ENCODE peak calls at places on chromosomes 3 and 15, in nine cellular contexts. One of them, this sample, is unnamed.

GRCh38 chr15:78058401-78058935 is 19.0 kb downstream of the TBC1D2B start:
- DNase-seq in nephron progenitor cell: no peak
- DNase-seq in bronchial epithelial cell: no peak
- DNase-seq in psoas muscle: no peak
- DNase-seq in activated B cell treated with CpG ODN at 0.5 μM for 24 hours: no peak
- DNase-seq in fibroblast of the aortic adventitia: no peak
- DNase-seq in K562: no peak
- DNase-seq in astrocyte of the spinal cord: no peak
- DNase-seq in IMR-90: no peak
- DNase-seq in this sample: no peak

GRCh38 chr15:29535952-29536351 is 266.3 kb upstream of the NSMCE3 start:
- DNase-seq in nephron progenitor cell: no peak
- DNase-seq in bronchial epithelial cell: no peak
- DNase-seq in psoas muscle: no peak
- DNase-seq in activated B cell treated with CpG ODN at 0.5 μM for 24 hours: no peak
- DNase-seq in fibroblast of the aortic adventitia: no peak
- DNase-seq in K562: no peak
- DNase-seq in astrocyte of the spinal cord: no peak
- DNase-seq in IMR-90: no peak
- DNase-seq in this sample: no peak

GRCh38 chr3:13275376-13276005 is 144.6 kb downstream of the NUP210 start:
- DNase-seq in nephron progenitor cell: no peak
- DNase-seq in bronchial epithelial cell: no peak
- DNase-seq in psoas muscle: no peak
- DNase-seq in activated B cell treated with CpG ODN at 0.5 μM for 24 hours: no peak
- DNase-seq in fibroblast of the aortic adventitia: no peak
- DNase-seq in K562: no peak
- DNase-seq in astrocyte of the spinal cord: no peak
- DNase-seq in IMR-90: no peak
- DNase-seq in this sample: no peak

GRCh38 chr3:32392530-32393302 is 1.1 kb downstream of the CMTM7 start:
- DNase-seq in nephron progenitor cell: no peak
- DNase-seq in bronchial epithelial cell: peak; percentile 47
- DNase-seq in psoas muscle: peak; percentile 49
- DNase-seq in activated B cell treated with CpG ODN at 0.5 μM for 24 hours: no peak
- DNase-seq in fibroblast of the aortic adventitia: peak; percentile 73
- DNase-seq in K562: no peak
- DNase-seq in astrocyte of the spinal cord: peak; percentile 67
- DNase-seq in IMR-90: peak; percentile 77
- DNase-seq in this sample: no peak

GRCh38 chr15:43382310-43382709 is 11.4 kb downstream of the TUBGCP4 start:
- DNase-seq in nephron progenitor cell: no peak
- DNase-seq in bronchial epithelial cell: no peak
- DNase-seq in psoas muscle: no peak
- DNase-seq in activated B cell treated with CpG ODN at 0.5 μM for 24 hours: no peak
- DNase-seq in fibroblast of the aortic adventitia: no peak
- DNase-seq in K562: no peak
- DNase-seq in astrocyte of the spinal cord: no peak
- DNase-seq in IMR-90: no peak
- DNase-seq in this sample: no peak

GRCh38 chr15:36527512-36528162 is 51.8 kb upstream of the CDIN1 start:
- DNase-seq in nephron progenitor cell: peak; percentile 33
- DNase-seq in bronchial epithelial cell: no peak
- DNase-seq in psoas muscle: no peak
- DNase-seq in activated B cell treated with CpG ODN at 0.5 μM for 24 hours: no peak
- DNase-seq in fibroblast of the aortic adventitia: peak; percentile 1
- DNase-seq in K562: no peak
- DNase-seq in astrocyte of the spinal cord: no peak
- DNase-seq in IMR-90: no peak
- DNase-seq in this sample: no peak

GRCh38 chr3:182909318-182910040 is 70.9 kb downstream of the DCUN1D1 start:
- DNase-seq in nephron progenitor cell: no peak
- DNase-seq in bronchial epithelial cell: peak; percentile 32
- DNase-seq in psoas muscle: no peak
- DNase-seq in activated B cell treated with CpG ODN at 0.5 μM for 24 hours: no peak
- DNase-seq in fibroblast of the aortic adventitia: peak; percentile 41
- DNase-seq in K562: peak; percentile 33
- DNase-seq in astrocyte of the spinal cord: peak; percentile 29
- DNase-seq in IMR-90: no peak
- DNase-seq in this sample: no peak

GRCh38 chr15:62896969-62897486 is 145.5 kb upstream of the TPM1 start:
- DNase-seq in nephron progenitor cell: no peak
- DNase-seq in bronchial epithelial cell: peak; percentile 97
- DNase-seq in psoas muscle: peak; percentile 91
- DNase-seq in activated B cell treated with CpG ODN at 0.5 μM for 24 hours: no peak
- DNase-seq in fibroblast of the aortic adventitia: peak; percentile 99
- DNase-seq in K562: peak; percentile 64
- DNase-seq in astrocyte of the spinal cord: peak; percentile 100
- DNase-seq in IMR-90: peak; percentile 99
- DNase-seq in this sample: peak; percentile 69

GRCh38 chr3:17605032-17605431 is 137.4 kb downstream of the TBC1D5 start:
- DNase-seq in nephron progenitor cell: no peak
- DNase-seq in bronchial epithelial cell: peak; percentile 94
- DNase-seq in psoas muscle: no peak
- DNase-seq in activated B cell treated with CpG ODN at 0.5 μM for 24 hours: no peak
- DNase-seq in fibroblast of the aortic adventitia: peak; percentile 70
- DNase-seq in K562: no peak
- DNase-seq in astrocyte of the spinal cord: peak; percentile 85
- DNase-seq in IMR-90: peak; percentile 90
- DNase-seq in this sample: no peak

GRCh38 chr15:61364871-61365270 is 135.8 kb upstream of the RORA start:
- DNase-seq in nephron progenitor cell: peak; percentile 46
- DNase-seq in bronchial epithelial cell: no peak
- DNase-seq in psoas muscle: no peak
- DNase-seq in activated B cell treated with CpG ODN at 0.5 μM for 24 hours: no peak
- DNase-seq in fibroblast of the aortic adventitia: no peak
- DNase-seq in K562: no peak
- DNase-seq in astrocyte of the spinal cord: no peak
- DNase-seq in IMR-90: no peak
- DNase-seq in this sample: peak; percentile 43

GRCh38 chr15:52255008-52255407 is 40.6 kb downstream of the MYO5C start:
- DNase-seq in nephron progenitor cell: no peak
- DNase-seq in bronchial epithelial cell: peak; percentile 81
- DNase-seq in psoas muscle: no peak
- DNase-seq in activated B cell treated with CpG ODN at 0.5 μM for 24 hours: no peak
- DNase-seq in fibroblast of the aortic adventitia: peak; percentile 71
- DNase-seq in K562: no peak
- DNase-seq in astrocyte of the spinal cord: peak; percentile 65
- DNase-seq in IMR-90: peak; percentile 66
- DNase-seq in this sample: no peak

GRCh38 chr3:8095724-8096123 is 405.9 kb upstream of the LMCD1 start:
- DNase-seq in nephron progenitor cell: peak; percentile 20
- DNase-seq in bronchial epithelial cell: peak; percentile 7
- DNase-seq in psoas muscle: no peak
- DNase-seq in activated B cell treated with CpG ODN at 0.5 μM for 24 hours: no peak
- DNase-seq in fibroblast of the aortic adventitia: no peak
- DNase-seq in K562: no peak
- DNase-seq in astrocyte of the spinal cord: no peak
- DNase-seq in IMR-90: no peak
- DNase-seq in this sample: no peak

GRCh38 chr15:101309436-101310162 is 14.6 kb upstream of the SNRPA1 start:
- DNase-seq in nephron progenitor cell: no peak
- DNase-seq in bronchial epithelial cell: no peak
- DNase-seq in psoas muscle: no peak
- DNase-seq in activated B cell treated with CpG ODN at 0.5 μM for 24 hours: peak; percentile 9
- DNase-seq in fibroblast of the aortic adventitia: no peak
- DNase-seq in K562: no peak
- DNase-seq in astrocyte of the spinal cord: no peak
- DNase-seq in IMR-90: no peak
- DNase-seq in this sample: no peak

GRCh38 chr15:101308604-101309435 is 13.8 kb upstream of the SNRPA1 start:
- DNase-seq in nephron progenitor cell: no peak
- DNase-seq in bronchial epithelial cell: no peak
- DNase-seq in psoas muscle: no peak
- DNase-seq in activated B cell treated with CpG ODN at 0.5 μM for 24 hours: peak; percentile 3
- DNase-seq in fibroblast of the aortic adventitia: no peak
- DNase-seq in K562: no peak
- DNase-seq in astrocyte of the spinal cord: no peak
- DNase-seq in IMR-90: no peak
- DNase-seq in this sample: no peak

GRCh38 chr15:101310163-101310480 is 15.1 kb upstream of the SNRPA1 start:
- DNase-seq in nephron progenitor cell: no peak
- DNase-seq in bronchial epithelial cell: no peak
- DNase-seq in psoas muscle: no peak
- DNase-seq in activated B cell treated with CpG ODN at 0.5 μM for 24 hours: no peak
- DNase-seq in fibroblast of the aortic adventitia: no peak
- DNase-seq in K562: no peak
- DNase-seq in astrocyte of the spinal cord: no peak
- DNase-seq in IMR-90: no peak
- DNase-seq in this sample: no peak

GRCh38 chr15:101307897-101308603 is 13.0 kb upstream of the SNRPA1 start:
- DNase-seq in nephron progenitor cell: no peak
- DNase-seq in bronchial epithelial cell: no peak
- DNase-seq in psoas muscle: no peak
- DNase-seq in activated B cell treated with CpG ODN at 0.5 μM for 24 hours: peak; percentile 12
- DNase-seq in fibroblast of the aortic adventitia: no peak
- DNase-seq in K562: no peak
- DNase-seq in astrocyte of the spinal cord: no peak
- DNase-seq in IMR-90: no peak
- DNase-seq in this sample: no peak

GRCh38 chr15:101310508-101310907 is 15.5 kb upstream of the SNRPA1 start:
- DNase-seq in nephron progenitor cell: no peak
- DNase-seq in bronchial epithelial cell: no peak
- DNase-seq in psoas muscle: no peak
- DNase-seq in activated B cell treated with CpG ODN at 0.5 μM for 24 hours: peak; percentile 10
- DNase-seq in fibroblast of the aortic adventitia: no peak
- DNase-seq in K562: no peak
- DNase-seq in astrocyte of the spinal cord: no peak
- DNase-seq in IMR-90: no peak
- DNase-seq in this sample: no peak
- TF ChIP-seq CTCF in nephron progenitor cell: no peak
- TF ChIP-seq CTCF in bronchial epithelial cell: no peak
- TF ChIP-seq CTCF in psoas muscle: no peak
- TF ChIP-seq CTCF in activated B cell treated with CpG ODN at 0.5 μM for 24 hours: no peak
- TF ChIP-seq CTCF in fibroblast of the aortic adventitia: no peak
- TF ChIP-seq CTCF in K562: no peak
- TF ChIP-seq CTCF in astrocyte of the spinal cord: no peak
- TF ChIP-seq CTCF in IMR-90: no peak
- TF ChIP-seq CTCF in this sample: no peak

GRCh38 chr15:66481107-66481856 is 16.3 kb downstream of the SNAPC5 start:
- DNase-seq in nephron progenitor cell: no peak
- DNase-seq in bronchial epithelial cell: peak; percentile 90
- DNase-seq in psoas muscle: no peak
- DNase-seq in activated B cell treated with CpG ODN at 0.5 μM for 24 hours: no peak
- DNase-seq in fibroblast of the aortic adventitia: no peak
- DNase-seq in K562: peak; percentile 82
- DNase-seq in astrocyte of the spinal cord: peak; percentile 27
- DNase-seq in IMR-90: peak; percentile 38
- DNase-seq in this sample: no peak
- TF ChIP-seq CTCF in nephron progenitor cell: no peak
- TF ChIP-seq CTCF in bronchial epithelial cell: no peak
- TF ChIP-seq CTCF in psoas muscle: no peak
- TF ChIP-seq CTCF in activated B cell treated with CpG ODN at 0.5 μM for 24 hours: no peak
- TF ChIP-seq CTCF in fibroblast of the aortic adventitia: no peak
- TF ChIP-seq CTCF in K562: peak; percentile 43
- TF ChIP-seq CTCF in astrocyte of the spinal cord: peak; percentile 4
- TF ChIP-seq CTCF in IMR-90: no peak
- TF ChIP-seq CTCF in this sample: no peak

GRCh38 chr15:77012117-77012712 is 17.3 kb downstream of the PSTPIP1 start:
- DNase-seq in nephron progenitor cell: no peak
- DNase-seq in bronchial epithelial cell: no peak
- DNase-seq in psoas muscle: no peak
- DNase-seq in activated B cell treated with CpG ODN at 0.5 μM for 24 hours: no peak
- DNase-seq in fibroblast of the aortic adventitia: no peak
- DNase-seq in K562: no peak
- DNase-seq in astrocyte of the spinal cord: no peak
- DNase-seq in IMR-90: no peak
- DNase-seq in this sample: no peak

GRCh38 chr15:77015651-77016320 is 20.9 kb downstream of the PSTPIP1 start:
- DNase-seq in nephron progenitor cell: peak; percentile 36
- DNase-seq in bronchial epithelial cell: no peak
- DNase-seq in psoas muscle: peak; percentile 16
- DNase-seq in activated B cell treated with CpG ODN at 0.5 μM for 24 hours: no peak
- DNase-seq in fibroblast of the aortic adventitia: no peak
- DNase-seq in K562: no peak
- DNase-seq in astrocyte of the spinal cord: no peak
- DNase-seq in IMR-90: no peak
- DNase-seq in this sample: no peak

GRCh38 chr15:77014137-77015081 is 19.5 kb downstream of the PSTPIP1 start:
- DNase-seq in nephron progenitor cell: no peak
- DNase-seq in bronchial epithelial cell: no peak
- DNase-seq in psoas muscle: peak; percentile 23
- DNase-seq in activated B cell treated with CpG ODN at 0.5 μM for 24 hours: peak; percentile 40
- DNase-seq in fibroblast of the aortic adventitia: no peak
- DNase-seq in K562: no peak
- DNase-seq in astrocyte of the spinal cord: no peak
- DNase-seq in IMR-90: no peak
- DNase-seq in this sample: no peak

GRCh38 chr15:77012868-77013267 is 17.9 kb downstream of the PSTPIP1 start:
- DNase-seq in nephron progenitor cell: no peak
- DNase-seq in bronchial epithelial cell: no peak
- DNase-seq in psoas muscle: no peak
- DNase-seq in activated B cell treated with CpG ODN at 0.5 μM for 24 hours: no peak
- DNase-seq in fibroblast of the aortic adventitia: no peak
- DNase-seq in K562: no peak
- DNase-seq in astrocyte of the spinal cord: no peak
- DNase-seq in IMR-90: no peak
- DNase-seq in this sample: no peak

DNA sequence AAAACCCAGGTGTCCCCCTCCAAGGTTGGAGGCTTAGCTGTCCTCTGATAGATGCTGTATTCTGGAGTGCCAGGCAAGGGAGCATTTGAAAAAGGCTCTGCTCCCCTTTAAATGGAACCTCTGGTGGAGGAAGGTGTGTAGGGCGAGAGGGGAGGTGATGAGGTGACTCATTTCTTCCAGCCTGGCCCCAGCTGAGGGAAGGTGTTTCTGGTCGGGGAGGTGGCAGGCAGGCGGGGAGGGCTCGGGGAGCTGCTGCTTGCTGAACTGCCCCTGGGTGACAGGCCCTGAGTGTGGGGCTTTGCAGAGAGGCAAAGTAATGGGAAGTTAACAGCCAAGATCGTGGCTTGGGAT is 18.8 kb downstream of the PSTPIP1 start:
- DNase-seq in nephron progenitor cell: no peak
- DNase-seq in bronchial epithelial cell: peak; percentile 26
- DNase-seq in psoas muscle: no peak
- DNase-seq in activated B cell treated with CpG ODN at 0.5 μM for 24 hours: no peak
- DNase-seq in fibroblast of the aortic adventitia: no peak
- DNase-seq in K562: no peak
- DNase-seq in astrocyte of the spinal cord: no peak
- DNase-seq in IMR-90: no peak
- DNase-seq in this sample: no peak
- TF ChIP-seq CTCF in nephron progenitor cell: no peak
- TF ChIP-seq CTCF in bronchial epithelial cell: no peak
- TF ChIP-seq CTCF in psoas muscle: no peak
- TF ChIP-seq CTCF in activated B cell treated with CpG ODN at 0.5 μM for 24 hours: no peak
- TF ChIP-seq CTCF in fibroblast of the aortic adventitia: no peak
- TF ChIP-seq CTCF in K562: no peak
- TF ChIP-seq CTCF in astrocyte of the spinal cord: no peak
- TF ChIP-seq CTCF in IMR-90: no peak
- TF ChIP-seq CTCF in this sample: no peak

DNA sequence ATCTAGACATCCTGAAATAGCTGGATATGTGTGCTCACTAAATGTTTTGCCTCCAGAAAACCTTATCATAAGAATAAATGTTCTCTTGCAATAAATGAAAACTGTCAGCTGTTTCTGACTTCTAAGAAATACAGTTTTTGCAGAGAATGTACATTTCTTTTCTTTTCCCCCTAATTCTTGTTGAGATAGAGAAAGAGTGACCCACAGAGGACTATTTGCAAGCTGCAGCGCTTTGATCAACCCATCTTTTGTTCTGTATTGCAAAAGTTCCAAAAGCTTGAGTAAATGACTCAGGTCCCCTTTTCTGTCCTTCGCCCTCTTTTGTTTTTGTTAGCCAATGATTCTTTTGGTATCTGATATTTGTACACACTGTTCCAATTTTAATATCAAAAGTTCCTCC is 141.9 kb downstream of the BBX start:
- DNase-seq in nephron progenitor cell: no peak
- DNase-seq in bronchial epithelial cell: no peak
- DNase-seq in psoas muscle: no peak
- DNase-seq in activated B cell treated with CpG ODN at 0.5 μM for 24 hours: no peak
- DNase-seq in fibroblast of the aortic adventitia: no peak
- DNase-seq in K562: no peak
- DNase-seq in astrocyte of the spinal cord: no peak
- DNase-seq in IMR-90: no peak
- DNase-seq in this sample: no peak
- TF ChIP-seq CTCF in nephron progenitor cell: no peak
- TF ChIP-seq CTCF in bronchial epithelial cell: no peak
- TF ChIP-seq CTCF in psoas muscle: no peak
- TF ChIP-seq CTCF in activated B cell treated with CpG ODN at 0.5 μM for 24 hours: no peak
- TF ChIP-seq CTCF in fibroblast of the aortic adventitia: no peak
- TF ChIP-seq CTCF in K562: no peak
- TF ChIP-seq CTCF in astrocyte of the spinal cord: peak; percentile 21
- TF ChIP-seq CTCF in IMR-90: peak; percentile 19
- TF ChIP-seq CTCF in this sample: no peak

This sample was measured in mesothelial cell of epicardium.